ENCODE peak calls at places on chromosome 19, in ten cellular contexts. X is aorta; M is stimulated activated CD4-positive, alpha-beta T cell treated with anti-CD3 and anti-CD28 coated beads, Interleukin-4, amount 100 ng/mL, for 1 hour; L is effector memory CD8-positive, alpha-beta T cell; S is HuH-7.5; U is astrocyte of the spinal cord; N is left ventricle myocardium inferior; R is neuronal stem cell; C is germinal center; D is HS-27A. B is an unnamed sample.

GRCh38 chr19:51357952-51358351 is 8.2 kb downstream of the ETFB start:
- DNase-seq in X (no peak), M (no peak), L (no peak), S (no peak), U (no peak), N (no peak), R (no peak), C (no peak), D (no peak), B (peak)

GRCh38 chr19:51779703-51780102 is 15.3 kb upstream of the FPR3 start:
- DNase-seq in X (no peak), M (no peak), L (no peak), S (no peak), U (no peak), N (no peak), R (no peak), C (no peak), D (no peak), B (no peak)

GRCh38 chr19:16670291-16670690 is 9.4 kb downstream of the TMEM38A start:
- DNase-seq in X (no peak), M (no peak), L (no peak), S (no peak), U (no peak), N (no peak), R (no peak), C (no peak), D (no peak), B (no peak)

GRCh38 chr19:6431891-6432290 is 1.7 kb downstream of the SLC25A41 start:
- DNase-seq in X (no peak), M (no peak), L (no peak), S (no peak), U (no peak), N (no peak), R (no peak), C (no peak), D (no peak), B (no peak)

GRCh38 chr19:56105090-56105701 is 15.9 kb downstream of the ZNF787 start:
- DNase-seq in X (peak), M (peak), L (no peak), S (peak), U (peak), N (peak), R (peak), C (peak), D (no peak), B (peak)

GRCh38 chr19:16139752-16140151 is 3.7 kb upstream of the HSH2D start:
- DNase-seq in X (no peak), M (no peak), L (peak), S (no peak), U (no peak), N (no peak), R (no peak), C (no peak), D (no peak), B (no peak)

GRCh38 chr19:34359954-34360315 is 5.1 kb upstream of the GPI start:
- DNase-seq in X (no peak), M (no peak), L (no peak), S (no peak), U (no peak), N (no peak), R (no peak), C (no peak), D (no peak), B (no peak)

GRCh38 chr19:42207767-42208259 is 9.7 kb downstream of the DEDD2 start:
- DNase-seq in X (peak), M (no peak), L (no peak), S (no peak), U (peak), N (no peak), R (no peak), C (no peak), D (peak), B (no peak)

GRCh38 chr19:17205237-17206140 is 9.7 kb upstream of the USE1 start:
- DNase-seq in X (no peak), M (peak), L (peak), S (peak), U (peak), N (peak), R (no peak), C (peak), D (no peak), B (peak)

GRCh38 chr19:17244618-17245534 is 843 bp downstream of the NR2F6 start:
- DNase-seq in X (no peak), M (no peak), L (no peak), S (no peak), U (no peak), N (peak), R (no peak), C (peak), D (no peak), B (peak)

GRCh38 chr19:10517361-10517759 is at the start of gene S1PR5:
- DNase-seq in X (no peak), M (no peak), L (peak), S (peak), U (no peak), N (no peak), R (no peak), C (no peak), D (no peak), B (no peak)

GRCh38 chr19:53012006-53012405 is 1.7 kb upstream of the ERVV-1 start:
- DNase-seq in X (no peak), M (no peak), L (no peak), S (no peak), U (no peak), N (no peak), R (no peak), C (no peak), D (no peak), B (no peak)

GRCh38 chr19:18519962-18520847 is 1.7 kb downstream of the ELL start:
- DNase-seq in X (peak), M (peak), L (no peak), S (peak), U (peak), N (peak), R (peak), C (peak), D (peak), B (peak)

GRCh38 chr19:1260749-1261511 is 8.2 kb upstream of the CIRBP start:
- DNase-seq in X (peak), M (peak), L (peak), S (peak), U (peak), N (peak), R (peak), C (peak), D (no peak), B (peak)

GRCh38 chr19:50300814-50301606 is 28.2 kb downstream of the KCNC3 start:
- DNase-seq in X (peak), M (no peak), L (no peak), S (no peak), U (peak), N (no peak), R (no peak), C (no peak), D (peak), B (no peak)

GRCh38 chr19:40740747-40741146 is 9.5 kb downstream of the ACTMAP start:
- DNase-seq in X (no peak), M (no peak), L (no peak), S (no peak), U (no peak), N (peak), R (no peak), C (no peak), D (no peak), B (peak)

GRCh38 chr19:8340341-8341096 is 2.5 kb downstream of the KANK3 start:
- DNase-seq in X (no peak), M (no peak), L (no peak), S (peak), U (no peak), N (peak), R (no peak), C (no peak), D (no peak), B (peak)

GRCh38 chr19:4581381-4582111 is 22.1 kb upstream of the SEMA6B start:
- DNase-seq in X (no peak), M (peak), L (no peak), S (peak), U (peak), N (no peak), R (peak), C (peak), D (no peak), B (no peak)

GRCh38 chr19:20612711-20613316 is 47.2 kb upstream of the ZNF737 start:
- DNase-seq in X (no peak), M (no peak), L (no peak), S (no peak), U (no peak), N (no peak), R (no peak), C (no peak), D (no peak), B (no peak)

GRCh38 chr19:14479309-14479984 is 4.3 kb upstream of the PTGER1 start:
- DNase-seq in X (no peak), M (no peak), L (no peak), S (no peak), U (no peak), N (no peak), R (no peak), C (no peak), D (no peak), B (no peak)

GRCh38 chr19:55355213-55355821 is 798 bp upstream of the COX6B2 start:
- DNase-seq in X (no peak), M (no peak), L (no peak), S (no peak), U (no peak), N (no peak), R (no peak), C (no peak), D (no peak), B (no peak)

GRCh38 chr19:32165176-32165575 is 180.2 kb upstream of the ZNF507 start:
- DNase-seq in X (no peak), M (no peak), L (no peak), S (no peak), U (no peak), N (no peak), R (no peak), C (no peak), D (no peak), B (no peak)

GRCh38 chr19:45976180-45976579 is 2.5 kb upstream of the NOVA2 start:
- DNase-seq in X (no peak), M (no peak), L (no peak), S (no peak), U (no peak), N (no peak), R (no peak), C (no peak), D (no peak), B (no peak)

GRCh38 chr19:39078436-39079200 is 5.5 kb upstream of the ACP7 start:
- DNase-seq in X (no peak), M (no peak), L (no peak), S (no peak), U (peak), N (no peak), R (no peak), C (no peak), D (peak), B (no peak)

GRCh38 chr19:16293133-16294085 is 31.2 kb upstream of the KLF2 start:
- DNase-seq in X (peak), M (no peak), L (no peak), S (peak), U (peak), N (peak), R (no peak), C (no peak), D (peak), B (peak)

GRCh38 chr19:57103573-57104277 is 16.1 kb upstream of the USP29 start:
- DNase-seq in X (no peak), M (peak), L (peak), S (peak), U (peak), N (peak), R (peak), C (peak), D (peak), B (peak)

GRCh38 chr19:53872762-53873161 is 5.1 kb downstream of the MYADM start:
- DNase-seq in X (no peak), M (no peak), L (no peak), S (no peak), U (no peak), N (no peak), R (no peak), C (no peak), D (no peak), B (no peak)

GRCh38 chr19:21483589-21484170 is 21.7 kb upstream of the ZNF429 start:
- DNase-seq in X (peak), M (peak), L (peak), S (peak), U (no peak), N (peak), R (no peak), C (peak), D (no peak), B (peak)

GRCh38 chr19:18697680-18698079 is 14.2 kb downstream of the CRTC1 start:
- DNase-seq in X (no peak), M (no peak), L (no peak), S (no peak), U (no peak), N (peak), R (no peak), C (no peak), D (no peak), B (no peak)

GRCh38 chr19:55526216-55527196 is 10.4 kb downstream of the SBK2 start:
- DNase-seq in X (no peak), M (no peak), L (no peak), S (no peak), U (peak), N (peak), R (no peak), C (no peak), D (no peak), B (peak)

GRCh38 chr19:13146763-13147563 is 3.2 kb downstream of the STX10 start:
- DNase-seq in X (no peak), M (no peak), L (no peak), S (no peak), U (no peak), N (no peak), R (no peak), C (no peak), D (no peak), B (no peak)